ENCODE peak calls at places on chromosomes 7 and 10, in four cellular contexts. One of them, this sample, is unnamed.

GRCh38 chr7:23022258-23022745 is 8.4 kb upstream of the HYCC1 start:
- DNase-seq in pancreas: no peak
- DNase-seq in fibroblast of lung: peak; percentile 97
- DNase-seq in cardiac muscle cell: peak; percentile 87
- DNase-seq in this sample: peak; percentile 70

GRCh38 chr10:21084700-21085099 is 187.6 kb upstream of the NEBL start:
- DNase-seq in pancreas: no peak
- DNase-seq in fibroblast of lung: no peak
- DNase-seq in cardiac muscle cell: no peak
- DNase-seq in this sample: no peak

GRCh38 chr10:118662228-118663035 is 67.0 kb upstream of the PRLHR start:
- DNase-seq in pancreas: no peak
- DNase-seq in fibroblast of lung: no peak
- DNase-seq in cardiac muscle cell: no peak
- DNase-seq in this sample: peak; percentile 2

GRCh38 chr7:66321283-66321682 is 116.1 kb downstream of the TPST1 start:
- DNase-seq in pancreas: no peak
- DNase-seq in fibroblast of lung: no peak
- DNase-seq in cardiac muscle cell: no peak
- DNase-seq in this sample: peak; percentile 34

GRCh38 chr10:90136731-90137316 is 435.4 kb downstream of the KIF20B start:
- DNase-seq in pancreas: no peak
- DNase-seq in fibroblast of lung: peak; percentile 43
- DNase-seq in cardiac muscle cell: peak; percentile 46
- DNase-seq in this sample: no peak

GRCh38 chr10:91540714-91541113 is 92.2 kb downstream of the PPP1R3C start:
- DNase-seq in pancreas: no peak
- DNase-seq in fibroblast of lung: no peak
- DNase-seq in cardiac muscle cell: peak; percentile 62
- DNase-seq in this sample: peak; percentile 83

GRCh38 chr7:100799037-100799896 is 28.1 kb downstream of the EPHB4 start:
- DNase-seq in pancreas: peak; percentile 78
- DNase-seq in fibroblast of lung: peak; percentile 75
- DNase-seq in cardiac muscle cell: peak; percentile 82
- DNase-seq in this sample: peak; percentile 46

GRCh38 chr7:112084506-112084905 is 121.7 kb downstream of the DOCK4 start:
- DNase-seq in pancreas: no peak
- DNase-seq in fibroblast of lung: peak; percentile 62
- DNase-seq in cardiac muscle cell: peak; percentile 49
- DNase-seq in this sample: peak; percentile 32

GRCh38 chr7:47991741-47992311 is 12.4 kb upstream of the HUS1 start:
- DNase-seq in pancreas: peak; percentile 77
- DNase-seq in fibroblast of lung: peak; percentile 74
- DNase-seq in cardiac muscle cell: peak; percentile 86
- DNase-seq in this sample: peak; percentile 52

GRCh38 chr7:47991270-47991669 is 11.9 kb upstream of the HUS1 start:
- DNase-seq in pancreas: no peak
- DNase-seq in fibroblast of lung: no peak
- DNase-seq in cardiac muscle cell: no peak
- DNase-seq in this sample: no peak

GRCh38 chr7:47988496-47989386 is 9.3 kb upstream of the HUS1 start:
- DNase-seq in pancreas: no peak
- DNase-seq in fibroblast of lung: no peak
- DNase-seq in cardiac muscle cell: no peak
- DNase-seq in this sample: no peak

GRCh38 chr7:47990592-47990991 is 11.2 kb upstream of the HUS1 start:
- DNase-seq in pancreas: no peak
- DNase-seq in fibroblast of lung: no peak
- DNase-seq in cardiac muscle cell: no peak
- DNase-seq in this sample: no peak

DNA sequence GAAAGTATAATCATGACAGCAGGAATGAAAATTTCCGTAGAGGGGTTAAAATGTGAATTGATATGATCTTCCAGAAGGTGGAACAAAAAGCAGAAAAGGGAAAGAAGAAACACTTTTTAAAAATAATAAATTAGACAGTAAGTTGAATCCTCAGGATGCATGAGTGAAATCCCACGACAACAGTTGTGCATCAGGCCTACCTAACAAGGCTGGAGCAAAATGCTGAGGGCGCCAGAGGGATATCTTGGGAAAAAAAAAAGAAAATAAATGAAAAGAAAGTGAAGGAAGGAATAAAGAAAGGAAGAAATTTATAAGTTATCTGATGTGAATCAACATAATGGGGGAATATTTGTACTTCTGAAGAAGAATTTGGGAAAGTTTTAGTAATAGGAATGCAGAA is 13.0 kb upstream of the HUS1 start:
- DNase-seq in pancreas: no peak
- DNase-seq in fibroblast of lung: no peak
- DNase-seq in cardiac muscle cell: no peak
- DNase-seq in this sample: no peak
- H3K27ac ChIP-seq in pancreas: peak overlapping the region; percentile 71
- H3K27ac ChIP-seq in fibroblast of lung: no peak overlapping the region
- H3K27ac ChIP-seq in cardiac muscle cell: peak overlapping the region; percentile 78
- H3K27ac ChIP-seq in this sample: no peak overlapping the region

DNA sequence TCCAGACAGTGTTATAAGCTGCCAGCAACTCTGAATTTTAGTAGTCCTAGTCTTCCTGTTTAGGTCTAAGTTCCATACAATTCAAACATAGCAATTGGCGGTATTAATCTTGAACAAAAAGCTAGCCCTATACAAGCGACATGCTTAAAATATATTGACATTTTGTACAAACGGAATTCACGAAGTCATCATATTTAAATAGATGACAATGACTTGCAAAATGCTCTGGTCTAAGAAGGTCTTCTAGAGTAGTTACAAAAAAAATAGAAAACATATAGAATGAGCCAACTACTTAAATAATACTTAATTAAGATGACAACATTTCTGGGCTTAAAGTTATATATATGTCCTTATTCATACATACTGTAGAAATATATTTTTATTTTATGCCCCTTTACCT is 446.6 kb downstream of the ANKRD7 start:
- DNase-seq in pancreas: no peak
- DNase-seq in fibroblast of lung: no peak
- DNase-seq in cardiac muscle cell: no peak
- DNase-seq in this sample: no peak
- TF ChIP-seq CTCF in pancreas: no peak
- TF ChIP-seq CTCF in fibroblast of lung: no peak
- TF ChIP-seq CTCF in cardiac muscle cell: no peak
- TF ChIP-seq CTCF in this sample: no peak

GRCh38 chr7:74439546-74439945 is 14.2 kb upstream of the GTF2IRD1 start:
- DNase-seq in pancreas: no peak
- DNase-seq in fibroblast of lung: no peak
- DNase-seq in cardiac muscle cell: no peak
- DNase-seq in this sample: no peak
- H3K27ac ChIP-seq in pancreas: no peak overlapping the region
- H3K27ac ChIP-seq in fibroblast of lung: no peak overlapping the region
- H3K27ac ChIP-seq in cardiac muscle cell: no peak overlapping the region
- H3K27ac ChIP-seq in this sample: no peak overlapping the region

DNA sequence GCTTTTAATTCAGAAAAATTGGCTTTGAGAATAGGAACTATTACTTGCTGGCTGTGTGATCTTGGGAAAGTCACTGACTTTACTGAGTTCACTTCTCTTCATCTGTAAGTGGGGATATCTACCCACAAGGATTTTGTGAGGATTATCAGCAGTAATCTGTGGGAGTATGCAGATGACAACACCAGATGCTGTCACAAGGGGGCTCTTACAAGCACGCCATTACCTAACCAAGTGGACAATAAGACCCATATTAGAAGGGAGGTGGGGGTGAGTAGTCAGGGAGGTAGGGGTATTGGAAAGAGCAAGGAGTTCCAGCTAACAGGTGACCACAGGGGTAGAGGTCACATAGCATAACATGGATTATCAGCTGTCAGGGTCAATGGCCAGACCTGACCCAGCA is 569.4 kb downstream of the SUGCT start:
- DNase-seq in pancreas: no peak
- DNase-seq in fibroblast of lung: no peak
- DNase-seq in cardiac muscle cell: no peak
- DNase-seq in this sample: no peak
- TF ChIP-seq CTCF in pancreas: no peak
- TF ChIP-seq CTCF in fibroblast of lung: no peak
- TF ChIP-seq CTCF in cardiac muscle cell: no peak
- TF ChIP-seq CTCF in this sample: no peak

GRCh38 chr7:80678703-80679102 is 40.3 kb downstream of the CD36 start:
- DNase-seq in pancreas: no peak
- DNase-seq in fibroblast of lung: no peak
- DNase-seq in cardiac muscle cell: no peak
- DNase-seq in this sample: no peak

GRCh38 chr7:80671744-80672143 is 33.3 kb downstream of the CD36 start:
- DNase-seq in pancreas: no peak
- DNase-seq in fibroblast of lung: no peak
- DNase-seq in cardiac muscle cell: no peak
- DNase-seq in this sample: no peak

GRCh38 chr7:80676404-80676803 is 38.0 kb downstream of the CD36 start:
- DNase-seq in pancreas: no peak
- DNase-seq in fibroblast of lung: no peak
- DNase-seq in cardiac muscle cell: no peak
- DNase-seq in this sample: no peak

GRCh38 chr7:80677629-80678028 is 39.2 kb downstream of the CD36 start:
- DNase-seq in pancreas: no peak
- DNase-seq in fibroblast of lung: peak; percentile 9
- DNase-seq in cardiac muscle cell: no peak
- DNase-seq in this sample: peak; percentile 20

DNA sequence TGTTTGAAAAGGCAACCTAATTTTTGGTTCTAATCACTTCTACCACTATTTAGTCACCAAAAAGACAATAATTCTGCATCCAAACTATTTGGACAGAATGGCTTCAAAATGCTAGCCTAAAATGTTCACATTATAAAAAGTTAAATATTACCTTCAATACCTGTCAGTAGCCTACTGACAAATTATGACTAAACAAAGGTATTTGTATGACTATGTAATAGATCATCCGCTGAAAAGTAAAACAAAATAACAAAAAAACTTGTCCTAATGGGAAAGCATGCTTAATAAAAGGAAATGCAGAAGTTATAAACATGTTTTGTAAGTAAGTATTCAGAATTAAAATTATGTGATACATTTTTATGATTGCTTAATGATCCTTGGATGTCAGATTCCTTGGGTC is 36.6 kb downstream of the CD36 start:
- DNase-seq in pancreas: no peak
- DNase-seq in fibroblast of lung: no peak
- DNase-seq in cardiac muscle cell: no peak
- DNase-seq in this sample: no peak
- H3K27ac ChIP-seq in pancreas: no peak overlapping the region
- H3K27ac ChIP-seq in fibroblast of lung: no peak overlapping the region
- H3K27ac ChIP-seq in cardiac muscle cell: no peak overlapping the region
- H3K27ac ChIP-seq in this sample: no peak overlapping the region

GRCh38 chr10:15426558-15426957 is 55.5 kb upstream of the FAM171A1 start:
- DNase-seq in pancreas: no peak
- DNase-seq in fibroblast of lung: no peak
- DNase-seq in cardiac muscle cell: no peak
- DNase-seq in this sample: no peak
- TF ChIP-seq CTCF in pancreas: no peak
- TF ChIP-seq CTCF in fibroblast of lung: no peak
- TF ChIP-seq CTCF in cardiac muscle cell: no peak
- TF ChIP-seq CTCF in this sample: no peak

GRCh38 chr7:141584935-141585334 is 33.7 kb downstream of the AGK start:
- DNase-seq in pancreas: no peak
- DNase-seq in fibroblast of lung: no peak
- DNase-seq in cardiac muscle cell: no peak
- DNase-seq in this sample: no peak
- H3K27ac ChIP-seq in pancreas: no peak overlapping the region
- H3K27ac ChIP-seq in fibroblast of lung: peak overlapping the region; percentile 37
- H3K27ac ChIP-seq in cardiac muscle cell: no peak overlapping the region
- H3K27ac ChIP-seq in this sample: peak overlapping the region; percentile 88

GRCh38 chr10:103855424-103855823 is at the start of gene SH3PXD2A:
- DNase-seq in pancreas: peak; percentile 50
- DNase-seq in fibroblast of lung: peak; percentile 34
- DNase-seq in cardiac muscle cell: peak; percentile 38
- DNase-seq in this sample: no peak
- TF ChIP-seq CTCF in pancreas: no peak
- TF ChIP-seq CTCF in fibroblast of lung: no peak
- TF ChIP-seq CTCF in cardiac muscle cell: no peak
- TF ChIP-seq CTCF in this sample: no peak

GRCh38 chr7:121485457-121486243 is 89.5 kb upstream of the FAM3C start:
- DNase-seq in pancreas: no peak
- DNase-seq in fibroblast of lung: no peak
- DNase-seq in cardiac muscle cell: peak; percentile 73
- DNase-seq in this sample: peak; percentile 31
- H3K27ac ChIP-seq in pancreas: no peak overlapping the region
- H3K27ac ChIP-seq in fibroblast of lung: no peak overlapping the region
- H3K27ac ChIP-seq in cardiac muscle cell: no peak overlapping the region
- H3K27ac ChIP-seq in this sample: no peak overlapping the region